ENCODE peak calls at places on chromosomes 4 and X, in six cellular contexts. One of them, this sample, is unnamed.

GRCh38 chr4:149343614-149344013 is 472.0 kb downstream of the IQCM start:
- DNase-seq in heart left ventricle: no peak
- DNase-seq in cardiac fibroblast: peak
- DNase-seq in GM12865: no peak
- DNase-seq in left lung: no peak
- DNase-seq in CD4-positive, CD25-positive, alpha-beta regulatory T cell: no peak
- DNase-seq in this sample: no peak

GRCh38 chrX:52425710-52426245 is 57.0 kb downstream of the XAGE2 start:
- DNase-seq in heart left ventricle: no peak
- DNase-seq in cardiac fibroblast: peak
- DNase-seq in GM12865: no peak
- DNase-seq in left lung: no peak
- DNase-seq in CD4-positive, CD25-positive, alpha-beta regulatory T cell: no peak
- DNase-seq in this sample: no peak

GRCh38 chr4:148795156-148795864 is 353.1 kb upstream of the NR3C2 start:
- DNase-seq in heart left ventricle: peak
- DNase-seq in cardiac fibroblast: peak
- DNase-seq in GM12865: no peak
- DNase-seq in left lung: peak
- DNase-seq in CD4-positive, CD25-positive, alpha-beta regulatory T cell: no peak
- DNase-seq in this sample: no peak

GRCh38 chr4:65386927-65387326 is 283.4 kb downstream of the EPHA5 start:
- DNase-seq in heart left ventricle: no peak
- DNase-seq in cardiac fibroblast: no peak
- DNase-seq in GM12865: no peak
- DNase-seq in left lung: peak
- DNase-seq in CD4-positive, CD25-positive, alpha-beta regulatory T cell: no peak
- DNase-seq in this sample: no peak

GRCh38 chrX:123860983-123861382 is 1.1 kb downstream of the XIAP start:
- DNase-seq in heart left ventricle: no peak
- DNase-seq in cardiac fibroblast: peak
- DNase-seq in GM12865: peak
- DNase-seq in left lung: no peak
- DNase-seq in CD4-positive, CD25-positive, alpha-beta regulatory T cell: no peak
- DNase-seq in this sample: peak

GRCh38 chr4:102139132-102139573 is 206.1 kb downstream of the SLC39A8 start:
- DNase-seq in heart left ventricle: no peak
- DNase-seq in cardiac fibroblast: peak
- DNase-seq in GM12865: no peak
- DNase-seq in left lung: no peak
- DNase-seq in CD4-positive, CD25-positive, alpha-beta regulatory T cell: no peak
- DNase-seq in this sample: no peak

GRCh38 chr4:138573246-138573645 is 331.1 kb upstream of the SLC7A11 start:
- DNase-seq in heart left ventricle: no peak
- DNase-seq in cardiac fibroblast: peak
- DNase-seq in GM12865: no peak
- DNase-seq in left lung: no peak
- DNase-seq in CD4-positive, CD25-positive, alpha-beta regulatory T cell: no peak
- DNase-seq in this sample: no peak

GRCh38 chrX:314049-314448 is 4.5 kb downstream of the GTPBP6 start:
- DNase-seq in heart left ventricle: peak
- DNase-seq in cardiac fibroblast: no peak
- DNase-seq in GM12865: no peak
- DNase-seq in left lung: peak
- DNase-seq in CD4-positive, CD25-positive, alpha-beta regulatory T cell: no peak
- DNase-seq in this sample: no peak

GRCh38 chr4:177480796-177481195 is 38.6 kb upstream of the AGA start:
- DNase-seq in heart left ventricle: no peak
- DNase-seq in cardiac fibroblast: peak
- DNase-seq in GM12865: no peak
- DNase-seq in left lung: no peak
- DNase-seq in CD4-positive, CD25-positive, alpha-beta regulatory T cell: no peak
- DNase-seq in this sample: no peak

GRCh38 chrX:69243276-69243675 is 78.0 kb upstream of the PJA1 start:
- DNase-seq in heart left ventricle: no peak
- DNase-seq in cardiac fibroblast: no peak
- DNase-seq in GM12865: no peak
- DNase-seq in left lung: no peak
- DNase-seq in CD4-positive, CD25-positive, alpha-beta regulatory T cell: no peak
- DNase-seq in this sample: no peak

GRCh38 chrX:71254092-71254941 is at the start of gene ZMYM3:
- DNase-seq in heart left ventricle: peak
- DNase-seq in cardiac fibroblast: peak
- DNase-seq in GM12865: peak
- DNase-seq in left lung: peak
- DNase-seq in CD4-positive, CD25-positive, alpha-beta regulatory T cell: peak
- DNase-seq in this sample: peak

GRCh38 chrX:10404435-10404834 is 215.9 kb downstream of the MID1 start:
- DNase-seq in heart left ventricle: no peak
- DNase-seq in cardiac fibroblast: peak
- DNase-seq in GM12865: no peak
- DNase-seq in left lung: no peak
- DNase-seq in CD4-positive, CD25-positive, alpha-beta regulatory T cell: no peak
- DNase-seq in this sample: no peak

GRCh38 chr4:27048350-27049100 is 187.9 kb downstream of the STIM2 start:
- DNase-seq in heart left ventricle: no peak
- DNase-seq in cardiac fibroblast: peak
- DNase-seq in GM12865: peak
- DNase-seq in left lung: no peak
- DNase-seq in CD4-positive, CD25-positive, alpha-beta regulatory T cell: peak
- DNase-seq in this sample: peak

GRCh38 chr4:82421796-82422560 is 8.3 kb downstream of the HNRNPDL start:
- DNase-seq in heart left ventricle: no peak
- DNase-seq in cardiac fibroblast: no peak
- DNase-seq in GM12865: peak
- DNase-seq in left lung: no peak
- DNase-seq in CD4-positive, CD25-positive, alpha-beta regulatory T cell: no peak
- DNase-seq in this sample: no peak

GRCh38 chr4:105895324-105895608 is at the start of gene NPNT:
- DNase-seq in heart left ventricle: no peak
- DNase-seq in cardiac fibroblast: no peak
- DNase-seq in GM12865: peak
- DNase-seq in left lung: peak
- DNase-seq in CD4-positive, CD25-positive, alpha-beta regulatory T cell: no peak
- DNase-seq in this sample: no peak

GRCh38 chr4:140256335-140256734 is 102.4 kb upstream of the MAML3 start:
- DNase-seq in heart left ventricle: no peak
- DNase-seq in cardiac fibroblast: peak
- DNase-seq in GM12865: no peak
- DNase-seq in left lung: no peak
- DNase-seq in CD4-positive, CD25-positive, alpha-beta regulatory T cell: no peak
- DNase-seq in this sample: no peak

GRCh38 chr4:17058506-17058905 is 160.1 kb upstream of the LDB2 start:
- DNase-seq in heart left ventricle: no peak
- DNase-seq in cardiac fibroblast: peak
- DNase-seq in GM12865: no peak
- DNase-seq in left lung: no peak
- DNase-seq in CD4-positive, CD25-positive, alpha-beta regulatory T cell: no peak
- DNase-seq in this sample: no peak

GRCh38 chr4:72567821-72568620 is 1.0 kb downstream of the ADAMTS3 start:
- DNase-seq in heart left ventricle: peak
- DNase-seq in cardiac fibroblast: peak
- DNase-seq in GM12865: peak
- DNase-seq in left lung: peak
- DNase-seq in CD4-positive, CD25-positive, alpha-beta regulatory T cell: peak
- DNase-seq in this sample: no peak

GRCh38 chr4:1331591-1332353 is 15.2 kb upstream of the UVSSA start:
- DNase-seq in heart left ventricle: peak
- DNase-seq in cardiac fibroblast: no peak
- DNase-seq in GM12865: no peak
- DNase-seq in left lung: peak
- DNase-seq in CD4-positive, CD25-positive, alpha-beta regulatory T cell: no peak
- DNase-seq in this sample: no peak

GRCh38 chr4:88791274-88791673 is 93.6 kb upstream of the NAP1L5 start:
- DNase-seq in heart left ventricle: no peak
- DNase-seq in cardiac fibroblast: peak
- DNase-seq in GM12865: peak
- DNase-seq in left lung: no peak
- DNase-seq in CD4-positive, CD25-positive, alpha-beta regulatory T cell: peak
- DNase-seq in this sample: peak

DNA sequence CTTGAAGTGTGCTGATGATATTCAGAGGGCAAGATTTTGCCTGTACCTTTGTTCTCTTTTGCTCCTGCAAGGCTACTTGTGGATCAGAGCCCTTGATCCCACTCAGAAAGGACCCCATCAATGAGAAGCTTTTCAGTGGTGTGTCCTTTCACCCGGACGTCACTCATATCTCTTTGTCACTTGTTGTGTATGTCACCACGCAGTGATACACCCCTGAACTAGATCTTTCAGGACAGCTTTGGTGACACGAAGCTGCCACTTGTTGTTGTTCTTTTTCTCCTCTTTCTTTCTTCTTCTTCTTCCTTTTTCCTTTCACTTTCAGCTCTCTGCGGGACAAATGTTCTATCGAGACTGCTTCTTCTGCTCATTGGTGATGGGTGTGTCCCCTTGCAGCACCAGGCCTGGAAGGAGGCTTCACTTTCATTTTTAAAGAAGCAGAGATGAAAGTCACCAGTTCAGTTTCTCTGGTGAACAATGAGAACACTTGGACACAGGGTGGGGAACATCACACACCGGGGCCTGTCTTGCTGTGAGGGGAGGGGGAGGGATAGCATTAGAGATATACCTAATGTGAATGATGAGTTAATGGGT is 83.6 kb downstream of the NBDY start:
- DNase-seq in heart left ventricle: no peak
- DNase-seq in cardiac fibroblast: peak
- DNase-seq in GM12865: peak
- DNase-seq in left lung: no peak
- DNase-seq in CD4-positive, CD25-positive, alpha-beta regulatory T cell: peak
- DNase-seq in this sample: peak
- H3K4me3 ChIP-seq in heart left ventricle: peak
- H3K4me3 ChIP-seq in cardiac fibroblast: no peak
- H3K4me3 ChIP-seq in GM12865: peak
- H3K4me3 ChIP-seq in left lung: no peak
- H3K4me3 ChIP-seq in CD4-positive, CD25-positive, alpha-beta regulatory T cell: peak
- H3K4me3 ChIP-seq in this sample: peak

GRCh38 chr4:146335763-146336412 is 121.5 kb downstream of the REELD1 start:
- DNase-seq in heart left ventricle: no peak
- DNase-seq in cardiac fibroblast: peak
- DNase-seq in GM12865: no peak
- DNase-seq in left lung: no peak
- DNase-seq in CD4-positive, CD25-positive, alpha-beta regulatory T cell: no peak
- DNase-seq in this sample: no peak

GRCh38 chr4:146333895-146334262 is 119.5 kb downstream of the REELD1 start:
- DNase-seq in heart left ventricle: no peak
- DNase-seq in cardiac fibroblast: no peak
- DNase-seq in GM12865: no peak
- DNase-seq in left lung: no peak
- DNase-seq in CD4-positive, CD25-positive, alpha-beta regulatory T cell: no peak
- DNase-seq in this sample: no peak

GRCh38 chr4:146330392-146330791 is 116.1 kb downstream of the REELD1 start:
- DNase-seq in heart left ventricle: no peak
- DNase-seq in cardiac fibroblast: peak
- DNase-seq in GM12865: no peak
- DNase-seq in left lung: no peak
- DNase-seq in CD4-positive, CD25-positive, alpha-beta regulatory T cell: no peak
- DNase-seq in this sample: no peak

GRCh38 chr4:146334862-146335449 is 120.6 kb downstream of the REELD1 start:
- DNase-seq in heart left ventricle: no peak
- DNase-seq in cardiac fibroblast: peak
- DNase-seq in GM12865: peak
- DNase-seq in left lung: no peak
- DNase-seq in CD4-positive, CD25-positive, alpha-beta regulatory T cell: no peak
- DNase-seq in this sample: no peak

DNA sequence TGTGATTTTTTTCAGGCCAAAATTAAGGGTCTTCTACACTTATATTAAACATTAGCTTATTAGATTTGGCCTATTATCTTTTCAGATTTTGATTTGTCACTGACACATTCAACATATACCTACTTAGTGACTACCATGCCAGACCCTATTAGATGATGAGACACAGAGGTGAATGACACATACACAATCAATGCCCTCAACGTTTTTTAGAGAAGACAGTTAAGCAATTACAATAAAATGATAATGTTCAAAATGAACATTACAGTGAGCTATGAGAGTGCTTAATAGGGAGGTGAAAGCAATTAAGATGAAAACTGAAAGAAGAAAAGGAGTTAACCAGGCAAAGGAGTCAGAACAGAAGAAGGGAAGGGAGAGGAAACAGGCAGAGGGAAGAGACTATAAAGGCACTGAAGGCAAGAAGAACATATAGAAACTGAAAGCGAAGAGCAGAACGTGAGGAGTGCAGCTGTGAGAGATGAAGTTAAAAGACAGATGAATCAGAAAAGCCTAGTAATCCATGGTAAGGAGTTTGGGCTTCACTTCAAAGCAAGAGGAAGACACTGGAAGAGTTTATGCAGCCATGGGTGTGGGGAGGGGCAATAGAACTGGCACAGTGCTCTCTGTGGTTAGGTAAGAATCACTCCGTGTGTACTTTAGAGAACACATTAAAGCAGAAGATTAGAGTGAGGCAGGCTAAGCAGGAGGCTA is 119.0 kb downstream of the REELD1 start:
- DNase-seq in heart left ventricle: no peak
- DNase-seq in cardiac fibroblast: peak
- DNase-seq in GM12865: peak
- DNase-seq in left lung: no peak
- DNase-seq in CD4-positive, CD25-positive, alpha-beta regulatory T cell: peak
- DNase-seq in this sample: peak
- H3K4me3 ChIP-seq in heart left ventricle: no peak
- H3K4me3 ChIP-seq in cardiac fibroblast: no peak
- H3K4me3 ChIP-seq in GM12865: peak
- H3K4me3 ChIP-seq in left lung: no peak
- H3K4me3 ChIP-seq in CD4-positive, CD25-positive, alpha-beta regulatory T cell: peak
- H3K4me3 ChIP-seq in this sample: no peak

GRCh38 chr4:123449362-123449761 is 52.8 kb downstream of the SPRY1 start:
- DNase-seq in heart left ventricle: no peak
- DNase-seq in cardiac fibroblast: peak
- DNase-seq in GM12865: no peak
- DNase-seq in left lung: no peak
- DNase-seq in CD4-positive, CD25-positive, alpha-beta regulatory T cell: no peak
- DNase-seq in this sample: no peak
- H3K4me3 ChIP-seq in heart left ventricle: no peak
- H3K4me3 ChIP-seq in cardiac fibroblast: no peak
- H3K4me3 ChIP-seq in GM12865: no peak
- H3K4me3 ChIP-seq in left lung: no peak
- H3K4me3 ChIP-seq in CD4-positive, CD25-positive, alpha-beta regulatory T cell: no peak
- H3K4me3 ChIP-seq in this sample: peak

GRCh38 chr4:143380651-143381050 is 44.0 kb downstream of the GAB1 start:
- DNase-seq in heart left ventricle: no peak
- DNase-seq in cardiac fibroblast: no peak
- DNase-seq in GM12865: no peak
- DNase-seq in left lung: no peak
- DNase-seq in CD4-positive, CD25-positive, alpha-beta regulatory T cell: no peak
- DNase-seq in this sample: no peak

GRCh38 chr4:143384381-143384994 is 47.8 kb downstream of the GAB1 start:
- DNase-seq in heart left ventricle: no peak
- DNase-seq in cardiac fibroblast: peak
- DNase-seq in GM12865: no peak
- DNase-seq in left lung: no peak
- DNase-seq in CD4-positive, CD25-positive, alpha-beta regulatory T cell: no peak
- DNase-seq in this sample: no peak

GRCh38 chr4:143381171-143382118 is 44.8 kb downstream of the GAB1 start:
- DNase-seq in heart left ventricle: peak
- DNase-seq in cardiac fibroblast: peak
- DNase-seq in GM12865: peak
- DNase-seq in left lung: no peak
- DNase-seq in CD4-positive, CD25-positive, alpha-beta regulatory T cell: no peak
- DNase-seq in this sample: peak

GRCh38 chr4:143386812-143387211 is 50.1 kb downstream of the GAB1 start:
- DNase-seq in heart left ventricle: no peak
- DNase-seq in cardiac fibroblast: no peak
- DNase-seq in GM12865: no peak
- DNase-seq in left lung: no peak
- DNase-seq in CD4-positive, CD25-positive, alpha-beta regulatory T cell: no peak
- DNase-seq in this sample: no peak

GRCh38 chr4:143382539-143382938 is 45.9 kb downstream of the GAB1 start:
- DNase-seq in heart left ventricle: no peak
- DNase-seq in cardiac fibroblast: peak
- DNase-seq in GM12865: no peak
- DNase-seq in left lung: no peak
- DNase-seq in CD4-positive, CD25-positive, alpha-beta regulatory T cell: no peak
- DNase-seq in this sample: no peak
- H3K4me3 ChIP-seq in heart left ventricle: peak
- H3K4me3 ChIP-seq in cardiac fibroblast: no peak
- H3K4me3 ChIP-seq in GM12865: no peak
- H3K4me3 ChIP-seq in left lung: no peak
- H3K4me3 ChIP-seq in CD4-positive, CD25-positive, alpha-beta regulatory T cell: no peak
- H3K4me3 ChIP-seq in this sample: peak